ENCODE peak calls at places on chromosome 11, in six cellular contexts. A is fibroblast of lung, I is thyroid gland, S is cardiac fibroblast, F is endodermal cell, D is left ventricle myocardium inferior. C is an unnamed sample.

GRCh38 chr11:33703771-33704170 is 3.1 kb upstream of the C11orf91 start:
- DNase-seq in A (peak), I (no peak), S (peak), F (no peak), D (no peak), C (no peak)

GRCh38 chr11:123545726-123546125 is 108.7 kb downstream of the SCN3B start:
- DNase-seq in A (peak), I (no peak), S (no peak), F (no peak), D (no peak), C (peak)

GRCh38 chr11:49995559-49995958 is 13.2 kb upstream of the OR4C12 start:
- DNase-seq in A (peak), I (no peak), S (peak), F (peak), D (no peak), C (no peak)

GRCh38 chr11:69682221-69682620 is 7.1 kb upstream of the LTO1 start:
- DNase-seq in A (no peak), I (no peak), S (no peak), F (no peak), D (no peak), C (no peak)

GRCh38 chr11:124722176-124722575 is 17.6 kb upstream of the NRGN start:
- DNase-seq in A (no peak), I (no peak), S (no peak), F (no peak), D (no peak), C (no peak)

GRCh38 chr11:134866981-134867675 is 455.1 kb upstream of the B3GAT1 start:
- DNase-seq in A (no peak), I (no peak), S (no peak), F (no peak), D (no peak), C (no peak)

GRCh38 chr11:69950120-69950519 is 128.0 kb upstream of the ANO1 start:
- DNase-seq in A (no peak), I (no peak), S (peak), F (peak), D (no peak), C (peak)

GRCh38 chr11:103619480-103619879 is 417.0 kb upstream of the DDI1 start:
- DNase-seq in A (no peak), I (no peak), S (peak), F (no peak), D (no peak), C (no peak)

GRCh38 chr11:16669799-16670415 is 68.5 kb upstream of the C11orf58 start:
- DNase-seq in A (peak), I (no peak), S (peak), F (peak), D (no peak), C (peak)

GRCh38 chr11:47609675-47610074 is 15.5 kb upstream of the C1QTNF4 start:
- DNase-seq in A (no peak), I (no peak), S (no peak), F (peak), D (no peak), C (no peak)

GRCh38 chr11:35403765-35404396 is 15.5 kb downstream of the SLC1A2 start:
- DNase-seq in A (no peak), I (no peak), S (no peak), F (no peak), D (no peak), C (no peak)

GRCh38 chr11:74397531-74398243 is 546 bp downstream of the PGM2L1 start:
- DNase-seq in A (peak), I (peak), S (peak), F (peak), D (no peak), C (peak)

GRCh38 chr11:115333951-115334350 is 170.3 kb downstream of the CADM1 start:
- DNase-seq in A (no peak), I (no peak), S (no peak), F (no peak), D (no peak), C (no peak)

GRCh38 chr11:129930306-129930705 is 34.9 kb upstream of the NFRKB start:
- DNase-seq in A (peak), I (no peak), S (no peak), F (no peak), D (no peak), C (no peak)

GRCh38 chr11:133619973-133620372 is 87.7 kb upstream of the OPCML start:
- DNase-seq in A (no peak), I (no peak), S (no peak), F (no peak), D (no peak), C (no peak)

GRCh38 chr11:124766156-124766555 is 4.1 kb upstream of the ESAM start:
- DNase-seq in A (no peak), I (no peak), S (no peak), F (no peak), D (no peak), C (no peak)

GRCh38 chr11:113023228-113023627 is 62.0 kb downstream of the NCAM1 start:
- DNase-seq in A (peak), I (no peak), S (no peak), F (no peak), D (no peak), C (no peak)

GRCh38 chr11:2549876-2550605 is 105.2 kb downstream of the KCNQ1 start:
- DNase-seq in A (no peak), I (peak), S (no peak), F (peak), D (peak), C (peak)

GRCh38 chr11:102935514-102935913 is 20.0 kb downstream of the MMP13 start:
- DNase-seq in A (no peak), I (no peak), S (no peak), F (no peak), D (no peak), C (peak)

GRCh38 chr11:35241531-35241930 is 102.6 kb downstream of the CD44 start:
- DNase-seq in A (no peak), I (no peak), S (no peak), F (no peak), D (no peak), C (no peak)

GRCh38 chr11:113176561-113176960 is 137.8 kb upstream of the TTC12 start:
- DNase-seq in A (peak), I (no peak), S (peak), F (no peak), D (no peak), C (no peak)

GRCh38 chr11:68678031-68678441 is 6.3 kb upstream of the GAL start:
- DNase-seq in A (no peak), I (no peak), S (no peak), F (no peak), D (no peak), C (no peak)

GRCh38 chr11:47180006-47180787 is 3.5 kb upstream of the ARFGAP2 start:
- DNase-seq in A (no peak), I (no peak), S (no peak), F (no peak), D (no peak), C (peak)

GRCh38 chr11:44130751-44131150 is 35.3 kb downstream of the EXT2 start:
- DNase-seq in A (no peak), I (no peak), S (no peak), F (no peak), D (no peak), C (no peak)

GRCh38 chr11:115921540-115921939 is 417.3 kb upstream of the CADM1 start:
- DNase-seq in A (no peak), I (no peak), S (no peak), F (no peak), D (no peak), C (no peak)

GRCh38 chr11:15816996-15817395 is 539.4 kb downstream of the SOX6 start:
- DNase-seq in A (peak), I (no peak), S (peak), F (no peak), D (no peak), C (no peak)

GRCh38 chr11:69942333-69942820 is 123.2 kb upstream of the FGF3 start:
- DNase-seq in A (no peak), I (no peak), S (no peak), F (no peak), D (no peak), C (no peak)

GRCh38 chr11:44700009-44700408 is 26.8 kb upstream of the TSPAN18 start:
- DNase-seq in A (no peak), I (no peak), S (no peak), F (no peak), D (no peak), C (no peak)

GRCh38 chr11:8811571-8811970 is 99.4 kb upstream of the AKIP1 start:
- DNase-seq in A (peak), I (no peak), S (peak), F (no peak), D (no peak), C (no peak)

GRCh38 chr11:60633645-60634044 is 65.8 kb upstream of the MS4A8 start:
- DNase-seq in A (no peak), I (no peak), S (no peak), F (no peak), D (no peak), C (no peak)

GRCh38 chr11:13944801-13945505 is 17.6 kb upstream of the SPON1 start:
- DNase-seq in A (no peak), I (no peak), S (no peak), F (no peak), D (no peak), C (no peak)

GRCh38 chr11:828501-829115 is 889 bp downstream of the CRACR2B start:
- DNase-seq in A (no peak), I (no peak), S (no peak), F (no peak), D (no peak), C (no peak)

GRCh38 chr11:69321877-69322350 is 28.0 kb downstream of the MYEOV start:
- DNase-seq in A (peak), I (no peak), S (peak), F (peak), D (no peak), C (peak)

GRCh38 chr11:93846411-93846810 is 4.0 kb downstream of the VSTM5 start:
- DNase-seq in A (peak), I (no peak), S (peak), F (no peak), D (no peak), C (no peak)

GRCh38 chr11:31323145-31323544 is 46.4 kb downstream of the DCDC1 start:
- DNase-seq in A (no peak), I (no peak), S (no peak), F (no peak), D (no peak), C (no peak)

GRCh38 chr11:77821349-77821851 is 456 bp downstream of the AAMDC start:
- DNase-seq in A (peak), I (peak), S (peak), F (no peak), D (peak), C (peak)

GRCh38 chr11:134638796-134639540 is 226.9 kb upstream of the B3GAT1 start:
- DNase-seq in A (no peak), I (no peak), S (no peak), F (peak), D (no peak), C (no peak)

GRCh38 chr11:9947231-9947864 is 283.5 kb downstream of the SWAP70 start:
- DNase-seq in A (no peak), I (no peak), S (no peak), F (no peak), D (no peak), C (no peak)

GRCh38 chr11:203056-203944 is 3.9 kb downstream of the BET1L start:
- DNase-seq in A (no peak), I (no peak), S (no peak), F (peak), D (no peak), C (peak)

GRCh38 chr11:85596886-85597285 is 30.3 kb downstream of the DLG2 start:
- DNase-seq in A (no peak), I (no peak), S (no peak), F (no peak), D (no peak), C (no peak)

GRCh38 chr11:85589373-85589772 is 37.8 kb downstream of the DLG2 start:
- DNase-seq in A (no peak), I (no peak), S (no peak), F (peak), D (no peak), C (no peak)

GRCh38 chr11:85595285-85595884 is 31.8 kb downstream of the DLG2 start:
- DNase-seq in A (peak), I (no peak), S (peak), F (no peak), D (no peak), C (no peak)

DNA sequence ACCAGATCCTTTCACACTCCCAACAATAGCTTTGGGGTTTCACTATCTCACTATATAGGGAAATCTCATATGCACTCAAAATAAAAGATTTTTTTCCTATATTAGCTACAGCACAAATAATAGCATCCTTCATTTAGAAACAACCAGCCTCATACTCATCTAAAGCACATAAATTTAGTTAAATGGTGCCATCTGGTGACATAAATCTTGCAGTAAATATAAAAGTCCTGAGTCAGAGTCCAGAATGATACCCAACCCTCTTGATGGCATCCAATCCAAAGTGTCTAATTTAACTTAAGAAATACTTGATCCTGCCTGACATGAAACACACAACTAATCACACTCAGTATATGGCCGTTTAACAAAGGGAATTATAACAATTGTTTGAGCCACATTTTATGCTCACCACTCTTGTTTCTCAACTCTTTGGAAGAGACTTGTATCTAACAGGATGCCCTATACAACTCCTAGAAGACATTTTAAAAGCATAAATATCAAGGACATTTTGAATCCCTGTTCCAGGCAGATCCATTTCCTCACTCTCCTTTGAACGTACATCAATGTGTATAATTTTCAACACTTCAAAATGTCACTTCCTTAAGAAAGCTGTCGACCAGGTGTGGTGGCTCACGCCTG is 36.2 kb downstream of the DLG2 start:
- DNase-seq in A (peak), I (no peak), S (peak), F (no peak), D (no peak), C (peak)
- TF ChIP-seq CTCF in A (no peak), I (peak), S (no peak), F (peak), D (peak), C (peak)

GRCh38 chr11:62208785-62209144 is 292 bp downstream of the SCGB2A1 start:
- DNase-seq in A (no peak), I (no peak), S (no peak), F (no peak), D (no peak), C (peak)

GRCh38 chr11:62202910-62203309 is 5.6 kb upstream of the SCGB2A1 start:
- DNase-seq in A (no peak), I (no peak), S (no peak), F (no peak), D (no peak), C (no peak)

GRCh38 chr11:62201376-62201775 is 7.1 kb upstream of the SCGB2A1 start:
- DNase-seq in A (no peak), I (no peak), S (no peak), F (no peak), D (no peak), C (no peak)

GRCh38 chr11:62205441-62205840 is 3.0 kb upstream of the SCGB2A1 start:
- DNase-seq in A (no peak), I (no peak), S (no peak), F (no peak), D (no peak), C (peak)
- H3K4me3 ChIP-seq in A (no peak), I (no peak), S (no peak), F (no peak), D (no peak), C (no peak)

DNA sequence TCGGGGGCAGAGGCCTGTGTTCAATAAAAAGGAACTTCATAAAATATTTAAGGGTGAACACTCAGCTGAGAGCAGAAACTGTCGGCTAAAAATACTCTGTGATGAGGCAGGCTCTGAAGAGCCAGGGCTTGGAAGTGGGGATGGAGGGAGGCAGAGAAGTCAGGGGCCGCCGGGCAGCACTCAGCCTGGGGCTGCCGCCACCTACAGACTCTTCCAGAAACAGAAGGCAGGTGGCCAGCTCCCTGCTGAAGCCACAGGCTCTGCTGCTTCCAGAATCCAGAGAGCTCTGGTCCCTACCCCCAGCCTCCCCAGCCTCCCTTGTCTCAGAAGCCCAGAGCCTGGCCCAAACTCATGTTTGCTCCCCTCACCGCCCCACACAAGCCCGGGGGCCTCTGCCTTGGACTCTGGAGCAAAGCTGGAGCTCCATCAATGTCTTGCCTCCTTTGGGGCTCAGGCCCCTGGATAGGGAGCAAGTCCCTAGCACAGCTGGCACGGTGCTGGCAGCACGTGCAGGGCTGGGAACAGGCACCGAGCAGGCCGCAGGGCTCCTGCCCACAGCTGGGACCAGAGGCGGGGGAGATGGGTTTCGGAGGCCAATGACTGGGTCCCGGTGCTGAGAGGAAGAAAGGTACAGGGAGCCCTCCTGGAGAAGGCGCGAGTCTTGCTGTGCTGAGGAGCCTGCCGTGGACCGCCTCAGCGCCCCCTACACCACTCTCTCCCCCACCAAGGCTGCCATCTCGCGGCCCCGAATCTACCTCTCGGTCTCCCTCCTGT is 8.2 kb downstream of the LRFN4 start:
- DNase-seq in A (no peak), I (no peak), S (no peak), F (no peak), D (no peak), C (peak)
- TF ChIP-seq CTCF in A (no peak), I (no peak), S (no peak), F (peak), D (no peak), C (no peak)

GRCh38 chr11:80668039-80668438 is 1227.2 kb upstream of the TENM4 start:
- DNase-seq in A (no peak), I (no peak), S (no peak), F (peak), D (no peak), C (no peak)
- H3K4me3 ChIP-seq in A (no peak), I (no peak), S (no peak), F (no peak), D (no peak), C (no peak)